ENCODE peak calls at places on chromosome 17, in six cellular contexts. Z is RWPE1, M is lower leg skin, X is AG04450, F is vagina, H is AG04449. D is an unnamed sample.

GRCh38 chr17:78705071-78705470 is 77.0 kb downstream of the CYTH1 start:
- DNase-seq in Z (no peak), M (no peak), X (no peak), F (no peak), H (no peak), D (no peak)

GRCh38 chr17:80260791-80261158 is at the start of gene RNF213:
- DNase-seq in Z (peak; percentile 67), M (peak; percentile 90), X (no peak), F (no peak), H (no peak), D (no peak)

GRCh38 chr17:70405492-70406220 is 236.3 kb downstream of the KCNJ2 start:
- DNase-seq in Z (peak; percentile 92), M (no peak), X (peak; percentile 72), F (no peak), H (peak; percentile 16), D (no peak)

GRCh38 chr17:3885970-3886369 is 6.9 kb downstream of the CAMKK1 start:
- DNase-seq in Z (no peak), M (no peak), X (no peak), F (no peak), H (no peak), D (no peak)

GRCh38 chr17:42704495-42705494 is 22.5 kb downstream of the CNTNAP1 start:
- DNase-seq in Z (no peak), M (no peak), X (no peak), F (no peak), H (no peak), D (no peak)

GRCh38 chr17:74999523-74999922 is 12.1 kb downstream of the CDR2L start:
- DNase-seq in Z (no peak), M (no peak), X (no peak), F (no peak), H (no peak), D (no peak)

GRCh38 chr17:34637041-34637547 is 57.7 kb downstream of the TMEM132E start:
- DNase-seq in Z (no peak), M (no peak), X (no peak), F (no peak), H (no peak), D (no peak)

GRCh38 chr17:73266796-73267195 is 5.1 kb upstream of the CPSF4L start:
- DNase-seq in Z (no peak), M (no peak), X (no peak), F (no peak), H (no peak), D (no peak)

GRCh38 chr17:82416264-82416663 is 1.9 kb upstream of the HEXD start:
- DNase-seq in Z (no peak), M (no peak), X (no peak), F (no peak), H (no peak), D (no peak)

GRCh38 chr17:14307560-14308024 is 6.7 kb downstream of the HS3ST3B1 start:
- DNase-seq in Z (peak; percentile 45), M (no peak), X (no peak), F (no peak), H (peak; percentile 56), D (no peak)

GRCh38 chr17:16398270-16399267 is 16.8 kb upstream of the TRPV2 start:
- DNase-seq in Z (no peak), M (no peak), X (no peak), F (no peak), H (no peak), D (no peak)

GRCh38 chr17:38587956-38588771 is 17.6 kb downstream of the SRCIN1 start:
- DNase-seq in Z (no peak), M (no peak), X (no peak), F (no peak), H (no peak), D (no peak)

GRCh38 chr17:80498920-80499410 is 22.6 kb upstream of the NPTX1 start:
- DNase-seq in Z (no peak), M (no peak), X (no peak), F (no peak), H (no peak), D (no peak)

GRCh38 chr17:80030730-80031410 is 4.8 kb downstream of the TBC1D16 start:
- DNase-seq in Z (no peak), M (no peak), X (no peak), F (no peak), H (no peak), D (no peak)

GRCh38 chr17:45429338-45430005 is 3.2 kb downstream of the ARHGAP27 start:
- DNase-seq in Z (no peak), M (no peak), X (no peak), F (no peak), H (no peak), D (no peak)

GRCh38 chr17:59223813-59224212 is 3.5 kb downstream of the GDPD1 start:
- DNase-seq in Z (no peak), M (no peak), X (no peak), F (no peak), H (no peak), D (no peak)

GRCh38 chr17:75394332-75394918 is 11.1 kb downstream of the GRB2 start:
- DNase-seq in Z (no peak), M (no peak), X (no peak), F (no peak), H (no peak), D (no peak)

GRCh38 chr17:38454528-38454927 is 26.3 kb downstream of the ARHGAP23 start:
- DNase-seq in Z (peak; percentile 92), M (peak; percentile 96), X (no peak), F (no peak), H (no peak), D (no peak)

GRCh38 chr17:2191227-2191626 is 112.4 kb downstream of the SMG6 start:
- DNase-seq in Z (no peak), M (no peak), X (no peak), F (no peak), H (no peak), D (no peak)

GRCh38 chr17:2187758-2188157 is 115.8 kb downstream of the SMG6 start:
- DNase-seq in Z (no peak), M (no peak), X (no peak), F (no peak), H (no peak), D (no peak)

GRCh38 chr17:2189231-2189630 is 114.4 kb downstream of the SMG6 start:
- DNase-seq in Z (no peak), M (no peak), X (no peak), F (no peak), H (no peak), D (no peak)

GRCh38 chr17:2191785-2192184 is 111.8 kb downstream of the SMG6 start:
- DNase-seq in Z (no peak), M (no peak), X (no peak), F (no peak), H (no peak), D (no peak)

GRCh38 chr17:2190014-2190413 is 113.6 kb downstream of the SMG6 start:
- DNase-seq in Z (no peak), M (peak; percentile 89), X (no peak), F (no peak), H (no peak), D (no peak)
- TF ChIP-seq CTCF in Z (no peak), M (no peak), X (no peak), F (no peak), H (no peak), D (no peak)

DNA sequence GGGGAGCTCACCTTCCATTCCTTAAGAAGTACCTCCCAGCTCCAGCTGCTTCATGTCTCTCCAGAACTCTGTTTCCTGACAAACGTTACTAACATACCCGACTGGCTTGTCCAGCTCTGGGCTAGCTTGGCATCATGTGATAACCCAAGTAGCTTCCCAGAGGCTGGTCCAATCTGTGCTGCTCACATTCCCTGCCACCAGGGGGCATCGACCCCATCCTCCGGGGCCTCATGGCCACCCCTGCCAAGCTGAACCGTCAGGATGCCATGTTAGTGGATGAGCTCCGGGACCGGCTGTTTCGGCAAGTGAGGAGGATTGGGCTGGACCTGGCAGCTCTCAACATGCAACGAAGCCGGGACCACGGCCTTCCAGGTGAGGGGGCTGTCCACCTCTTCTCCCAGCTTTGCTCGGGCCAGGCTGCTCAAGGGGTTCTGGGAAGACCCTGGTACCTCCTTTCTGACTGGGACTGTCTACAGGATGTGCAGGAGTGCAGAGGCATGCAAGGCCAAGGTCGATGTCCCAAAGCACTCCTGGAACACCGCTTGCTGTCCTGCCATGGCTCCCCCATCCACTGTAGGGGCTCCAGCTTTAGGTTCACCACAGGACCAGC is 7.6 kb downstream of the EPX start:
- DNase-seq in Z (peak; percentile 33), M (no peak), X (no peak), F (no peak), H (no peak), D (peak; percentile 54)
- TF ChIP-seq CTCF in Z (no peak), M (no peak), X (peak; percentile 54), F (no peak), H (peak; percentile 71), D (peak; percentile 58)

DNA sequence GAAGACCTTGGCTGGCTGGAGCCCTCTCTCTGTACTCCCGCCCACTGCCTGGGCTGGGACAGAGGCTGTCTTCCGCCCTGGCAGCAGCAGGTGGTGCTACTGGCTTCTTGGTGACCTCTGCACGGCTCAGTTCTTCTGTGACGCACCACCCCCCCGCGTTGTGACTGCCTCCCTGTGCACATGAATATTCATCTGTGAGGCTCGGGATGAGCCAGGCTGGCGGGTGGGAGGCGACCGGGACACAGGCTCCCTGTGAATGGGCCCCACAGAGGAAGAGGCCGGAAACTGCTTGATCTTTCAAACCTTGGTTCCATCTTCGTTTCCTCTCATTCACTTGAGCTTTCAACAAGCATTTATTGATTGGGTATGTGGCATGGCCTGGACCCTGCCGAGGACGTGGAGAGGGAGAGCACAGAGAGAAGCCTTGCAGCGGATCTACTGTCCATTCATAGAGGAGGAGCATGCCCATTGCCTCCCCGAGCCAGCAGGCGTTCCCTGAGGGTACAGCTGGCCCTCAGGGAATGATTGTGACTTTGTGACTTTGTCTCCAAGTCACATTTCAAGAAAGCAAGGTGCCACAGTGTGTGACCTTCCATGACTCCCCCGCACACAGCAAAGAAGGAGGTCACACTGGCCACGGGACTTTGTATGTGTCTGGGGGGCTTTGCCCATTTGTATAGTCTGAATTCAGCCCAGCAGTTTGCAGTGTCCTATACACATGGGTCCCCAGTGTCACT is 45.0 kb downstream of the B9D1 start:
- DNase-seq in Z (no peak), M (no peak), X (peak; percentile 21), F (no peak), H (peak; percentile 29), D (peak; percentile 57)
- TF ChIP-seq CTCF in Z (no peak), M (no peak), X (no peak), F (no peak), H (peak; percentile 48), D (no peak)

GRCh38 chr17:2869604-2870003 is 73.4 kb downstream of the RAP1GAP2 start:
- DNase-seq in Z (no peak), M (no peak), X (no peak), F (no peak), H (no peak), D (no peak)

GRCh38 chr17:2871720-2872119 is 75.5 kb downstream of the RAP1GAP2 start:
- DNase-seq in Z (peak; percentile 14), M (no peak), X (no peak), F (no peak), H (no peak), D (no peak)

GRCh38 chr17:2865228-2865627 is 69.0 kb downstream of the RAP1GAP2 start:
- DNase-seq in Z (no peak), M (no peak), X (no peak), F (no peak), H (no peak), D (no peak)

GRCh38 chr17:2871205-2871604 is 75.0 kb downstream of the RAP1GAP2 start:
- DNase-seq in Z (no peak), M (no peak), X (no peak), F (no peak), H (no peak), D (no peak)

GRCh38 chr17:2867441-2868424 is 71.5 kb downstream of the RAP1GAP2 start:
- DNase-seq in Z (peak; percentile 24), M (no peak), X (peak; percentile 38), F (no peak), H (no peak), D (no peak)
- TF ChIP-seq CTCF in Z (no peak), M (no peak), X (peak; percentile 35), F (no peak), H (no peak), D (no peak)